ENCODE peak calls at places on chromosomes 7 and 10, in four cellular contexts. D is body of pancreas, L is hepatocyte, I is GM23248. H is an unnamed sample. For H3K4me1 and H3K27me3, the result is how much of the 10 kb centered on the place peaks cover.

GRCh38 chr10:112858990-112859520 is 91.0 kb upstream of the TCF7L2 start:
- DNase-seq in D (no peak), L (no peak), I (no peak), H (no peak)

GRCh38 chr10:85105614-85106013 is 777.2 kb downstream of the CCSER2 start:
- DNase-seq in D (peak), L (peak), I (no peak), H (no peak)

GRCh38 chr7:64907641-64908326 is 4.7 kb downstream of the ZNF273 start:
- DNase-seq in D (no peak), L (no peak), I (peak), H (no peak)

GRCh38 chr7:20596653-20597052 is 18.8 kb upstream of the ABCB5 start:
- DNase-seq in D (no peak), L (no peak), I (peak), H (no peak)

GRCh38 chr7:98341106-98341505 is 59.6 kb downstream of the BRI3 start:
- DNase-seq in D (no peak), L (no peak), I (peak), H (no peak)

GRCh38 chr7:91083855-91084644 is 180.2 kb upstream of the FZD1 start:
- DNase-seq in D (peak), L (peak), I (peak), H (no peak)

GRCh38 chr7:132080967-132081668 is 495.2 kb downstream of the PLXNA4 start:
- DNase-seq in D (peak), L (peak), I (peak), H (peak)

GRCh38 chr10:70509376-70509775 is 30.8 kb downstream of the PALD1 start:
- DNase-seq in D (no peak), L (no peak), I (no peak), H (no peak)

GRCh38 chr7:148095066-148095465 is 495.5 kb upstream of the C7orf33 start:
- DNase-seq in D (peak), L (no peak), I (no peak), H (no peak)

DNA sequence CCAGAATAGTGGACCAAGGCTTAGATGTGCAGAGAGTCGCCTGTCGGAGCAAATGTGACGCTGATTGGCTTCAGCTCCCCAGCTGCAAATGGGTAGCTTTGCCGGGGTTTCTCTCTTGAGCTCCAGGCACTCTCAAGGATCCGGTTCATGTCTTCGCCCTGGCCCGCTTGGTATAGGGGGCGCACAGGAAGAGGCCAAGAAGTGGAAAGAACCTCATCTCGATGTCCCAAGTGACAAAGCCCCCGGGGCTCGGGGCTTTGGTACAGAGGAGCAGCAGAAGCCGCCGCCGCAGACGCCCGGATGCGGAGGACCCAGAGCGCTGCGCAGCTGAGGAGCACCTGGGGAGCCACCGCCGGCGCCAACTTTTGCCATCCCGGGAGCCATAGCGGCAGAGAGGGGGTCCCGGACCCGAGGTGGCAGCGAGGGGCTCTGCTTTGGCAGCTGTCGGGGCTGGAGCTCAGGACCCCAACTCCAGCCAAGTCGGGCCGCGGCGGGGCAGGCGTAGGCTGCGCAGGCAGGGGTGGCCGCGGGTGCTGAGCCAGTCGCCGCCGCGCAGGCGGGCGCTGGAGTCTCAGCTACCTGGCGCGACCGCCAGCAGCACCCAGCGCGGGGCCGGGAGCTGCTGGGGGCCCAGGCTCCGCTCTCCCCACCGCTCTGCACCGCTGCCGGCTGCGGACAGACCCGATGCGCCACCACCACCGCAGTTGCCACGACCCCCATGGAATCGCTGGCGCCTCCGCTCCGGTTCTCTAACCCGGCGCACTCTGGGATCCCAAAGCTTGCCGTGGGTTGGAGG is 466.5 kb downstream of the XPNPEP1 start:
- DNase-seq in D (no peak), L (peak), I (peak), H (no peak)
- H3K4me3 ChIP-seq in D (no peak), L (peak), I (peak), H (no peak)

GRCh38 chr10:114537791-114538543 is 120.1 kb downstream of the ABLIM1 start:
- DNase-seq in D (no peak), L (no peak), I (no peak), H (no peak)

GRCh38 chr10:114539623-114540022 is 118.5 kb downstream of the ABLIM1 start:
- DNase-seq in D (no peak), L (no peak), I (no peak), H (no peak)

GRCh38 chr10:114540191-114540590 is 117.9 kb downstream of the ABLIM1 start:
- DNase-seq in D (no peak), L (no peak), I (no peak), H (no peak)

GRCh38 chr10:114541081-114541833 is 116.8 kb downstream of the ABLIM1 start:
- DNase-seq in D (peak), L (peak), I (peak), H (peak)

DNA sequence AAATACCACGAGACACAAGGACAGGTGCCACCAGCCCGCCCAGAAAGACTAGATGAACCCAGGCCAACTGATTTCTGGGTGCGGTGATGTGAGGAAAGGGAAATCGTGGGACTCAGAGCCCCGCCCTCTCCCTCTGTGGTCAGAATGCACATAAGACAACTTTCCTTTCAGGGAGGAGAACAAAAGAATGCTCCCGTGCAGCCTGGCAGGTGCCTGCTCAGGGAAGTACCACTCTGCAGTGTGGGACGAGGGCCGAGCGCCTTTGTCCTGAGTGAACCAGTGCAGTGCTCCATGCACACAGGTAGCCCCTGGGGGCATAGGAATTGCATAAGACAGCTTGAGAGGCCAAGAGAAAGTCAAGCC is 119.5 kb downstream of the ABLIM1 start:
- DNase-seq in D (no peak), L (no peak), I (no peak), H (peak)
- H3K4me1 ChIP-seq in D (under half), L (under half), I (under half), H (under half)

GRCh38 chr10:95569368-95569767 is 8.2 kb upstream of the SORBS1 start:
- DNase-seq in D (no peak), L (no peak), I (peak), H (no peak)
- H3K27me3 ChIP-seq in D (under half), L (under half), I (under half), H (under half)

DNA sequence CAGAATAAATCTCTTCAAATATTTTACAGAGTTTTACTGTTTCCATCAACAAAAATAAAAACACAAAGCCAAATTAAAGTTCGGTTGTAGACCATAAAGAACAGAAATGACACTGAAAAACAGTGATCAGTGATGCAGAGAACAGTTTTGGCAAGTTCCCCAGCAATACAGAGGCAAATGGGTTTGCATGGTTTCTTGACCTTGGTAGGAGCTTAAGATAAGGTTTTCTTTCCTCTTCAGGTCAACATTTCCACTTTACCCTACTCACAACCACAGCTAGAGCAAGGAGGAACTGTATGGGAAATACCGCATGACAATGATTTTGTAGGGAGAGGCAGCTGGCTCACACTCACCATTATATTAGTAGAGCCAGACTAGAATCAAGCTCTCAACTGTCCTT is 199.5 kb downstream of the SH2D4B start:
- DNase-seq in D (no peak), L (no peak), I (no peak), H (no peak)
- H3K4me3 ChIP-seq in D (no peak), L (no peak), I (no peak), H (no peak)

DNA sequence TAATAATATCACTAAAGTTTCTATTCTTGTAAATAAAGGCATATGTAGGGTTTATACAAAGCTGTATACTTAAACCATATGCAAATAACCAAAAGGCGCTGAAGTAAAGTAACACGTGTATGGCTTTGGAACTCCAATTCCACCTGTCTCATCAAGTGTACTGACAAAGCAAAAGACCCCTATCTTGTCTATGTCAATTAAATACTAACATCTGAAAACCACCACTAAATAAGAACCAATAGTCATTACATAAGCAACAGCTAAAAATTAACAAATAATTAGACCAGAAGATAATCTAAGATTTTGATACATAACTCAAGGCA is 93.9 kb downstream of the KMT2C start:
- DNase-seq in D (no peak), L (no peak), I (no peak), H (no peak)
- H3K4me1 ChIP-seq in D (under half), L (under half), I (under half), H (under half)

DNA sequence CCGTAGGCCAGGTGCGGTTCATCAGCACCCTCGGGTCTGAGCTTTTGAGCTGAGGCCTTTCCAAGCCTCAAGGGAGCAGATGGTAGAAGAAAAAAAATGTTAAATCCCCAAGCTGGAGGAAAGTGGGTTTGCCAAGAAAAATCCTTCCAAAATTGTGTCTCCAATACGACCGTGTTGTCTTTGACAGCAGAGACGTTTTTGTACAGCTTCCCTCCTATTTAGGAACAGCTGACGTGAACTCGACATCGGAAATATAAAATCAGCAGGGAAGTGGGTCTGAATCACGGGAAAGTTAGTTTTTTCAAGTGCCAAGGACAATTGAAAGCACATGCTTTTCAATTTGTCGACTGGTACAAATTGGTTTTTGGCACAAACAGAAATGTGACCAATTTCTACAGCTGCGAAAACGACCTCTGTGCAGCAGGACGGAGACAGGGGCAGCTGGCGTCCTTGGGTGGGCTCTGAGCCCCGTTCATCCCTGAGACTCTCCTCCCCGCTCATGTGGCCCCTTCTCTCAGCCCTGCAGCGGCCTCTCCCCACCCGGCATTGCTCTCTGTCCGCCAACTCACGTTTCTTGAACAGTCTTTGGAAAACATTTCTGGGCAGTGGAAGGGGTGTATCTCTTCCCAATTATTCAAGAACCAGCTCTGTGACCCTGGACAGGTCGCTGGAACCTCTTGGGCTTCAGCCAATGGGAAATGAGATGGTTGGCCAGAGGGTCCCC is 89.8 kb downstream of the PAXIP1 start:
- DNase-seq in D (no peak), L (no peak), I (peak), H (no peak)
- H3K27me3 ChIP-seq in D (under half), L (under half), I (under half), H (under half)

GRCh38 chr10:116663342-116663741 is 42.6 kb downstream of the PNLIPRP2 start:
- DNase-seq in D (no peak), L (no peak), I (no peak), H (no peak)

GRCh38 chr10:116667484-116667883 is 46.7 kb downstream of the PNLIPRP2 start:
- DNase-seq in D (no peak), L (no peak), I (no peak), H (no peak)

GRCh38 chr10:116668018-116668417 is 47.3 kb downstream of the PNLIPRP2 start:
- DNase-seq in D (no peak), L (no peak), I (no peak), H (no peak)

GRCh38 chr10:116664631-116665030 is 43.9 kb downstream of the PNLIPRP2 start:
- DNase-seq in D (peak), L (no peak), I (no peak), H (no peak)

DNA sequence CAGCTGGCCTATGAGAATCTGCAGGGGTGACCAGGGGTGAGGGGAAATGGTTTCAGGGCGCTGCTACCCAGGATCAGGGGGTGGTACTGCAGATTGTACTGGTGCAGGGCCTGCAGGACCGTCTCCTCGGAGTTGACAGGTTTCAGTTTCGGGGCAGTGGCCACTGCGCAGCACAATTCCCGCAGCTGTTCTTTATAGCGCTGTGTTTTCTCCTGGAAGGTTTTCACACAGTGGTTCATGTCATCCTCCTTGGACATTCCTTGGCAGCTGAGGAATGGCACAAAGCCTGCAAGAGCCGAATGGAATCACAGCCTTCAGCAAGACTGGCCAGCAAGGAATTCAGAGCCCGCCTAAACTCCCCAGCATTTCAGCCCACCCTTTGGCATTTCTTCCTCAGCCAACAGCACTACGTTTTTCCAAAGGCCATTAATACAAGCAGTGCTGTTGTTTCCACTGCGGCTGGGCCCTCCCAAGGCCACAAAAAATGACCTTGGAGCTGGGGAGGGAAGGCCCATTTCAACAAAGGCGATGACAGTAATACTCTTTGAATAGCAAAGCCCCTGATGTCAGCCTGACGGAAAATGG is 44.9 kb downstream of the PNLIPRP2 start:
- DNase-seq in D (peak), L (no peak), I (peak), H (no peak)
- H3K4me3 ChIP-seq in D (no peak), L (no peak), I (peak), H (no peak)

DNA sequence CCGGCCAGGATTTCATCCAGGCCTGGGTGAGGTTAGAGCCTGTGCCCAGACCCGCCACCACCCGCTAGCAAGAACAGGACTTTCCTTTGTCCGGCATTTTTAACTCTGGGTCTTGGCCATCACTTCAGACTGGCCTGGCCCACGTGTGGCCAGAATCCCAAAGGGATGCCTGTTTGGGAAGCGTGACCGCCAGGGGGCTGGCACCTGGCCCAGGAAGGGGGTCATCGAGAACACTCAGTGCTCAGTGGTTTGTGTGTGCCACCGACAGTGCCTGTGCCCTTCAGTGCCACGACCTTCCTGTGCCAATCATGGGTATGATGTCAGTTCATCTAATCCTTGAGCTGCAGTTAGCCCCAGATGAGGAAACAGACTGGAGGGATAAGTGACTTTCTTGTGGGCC is 85.0 kb downstream of the ZMIZ1 start:
- DNase-seq in D (peak), L (no peak), I (no peak), H (no peak)
- H3K4me1 ChIP-seq in D (half or more), L (half or more), I (half or more), H (under half)

GRCh38 chr7:30683306-30683705 is 1.1 kb upstream of the CRHR2 start:
- DNase-seq in D (no peak), L (no peak), I (no peak), H (no peak)

GRCh38 chr7:30684351-30684750 is 2.1 kb upstream of the CRHR2 start:
- DNase-seq in D (no peak), L (no peak), I (no peak), H (no peak)

GRCh38 chr7:30682131-30683083 is at the start of gene CRHR2:
- DNase-seq in D (peak), L (peak), I (peak), H (no peak)

GRCh38 chr7:30681262-30682130 is 760 bp downstream of the CRHR2 start:
- DNase-seq in D (no peak), L (no peak), I (peak), H (no peak)

DNA sequence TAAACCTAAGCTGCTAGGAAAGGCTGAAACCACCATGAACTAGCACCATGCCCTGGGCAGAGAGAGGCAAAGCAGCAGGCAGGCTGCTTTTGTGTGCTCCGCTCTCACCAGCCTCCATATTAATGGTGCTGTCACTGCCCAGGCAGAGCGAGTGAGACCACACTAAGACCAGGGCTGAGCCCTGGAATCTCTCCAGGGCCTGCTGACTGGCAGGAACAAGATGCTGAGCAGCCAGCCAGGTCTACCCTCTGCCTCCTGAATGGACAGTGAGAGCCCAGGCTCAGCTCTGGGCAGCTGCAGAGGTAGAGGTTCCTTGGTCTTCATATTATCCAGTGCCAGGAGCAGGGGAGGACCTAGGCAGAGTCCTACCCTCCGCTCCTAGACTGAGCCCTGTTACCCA is 1.6 kb upstream of the CRHR2 start:
- DNase-seq in D (no peak), L (no peak), I (no peak), H (no peak)
- H3K27me3 ChIP-seq in D (under half), L (half or more), I (half or more), H (under half)

GRCh38 chr7:30135551-30136271 is 925 bp downstream of the MTURN start:
- DNase-seq in D (peak), L (peak), I (peak), H (peak)

GRCh38 chr7:30135271-30135550 is 425 bp downstream of the MTURN start:
- DNase-seq in D (no peak), L (no peak), I (no peak), H (no peak)

GRCh38 chr7:30136339-30136738 is 1.6 kb downstream of the MTURN start:
- DNase-seq in D (no peak), L (no peak), I (no peak), H (no peak)

GRCh38 chr7:30134523-30135270 is at the start of gene MTURN:
- DNase-seq in D (peak), L (peak), I (peak), H (peak)

DNA sequence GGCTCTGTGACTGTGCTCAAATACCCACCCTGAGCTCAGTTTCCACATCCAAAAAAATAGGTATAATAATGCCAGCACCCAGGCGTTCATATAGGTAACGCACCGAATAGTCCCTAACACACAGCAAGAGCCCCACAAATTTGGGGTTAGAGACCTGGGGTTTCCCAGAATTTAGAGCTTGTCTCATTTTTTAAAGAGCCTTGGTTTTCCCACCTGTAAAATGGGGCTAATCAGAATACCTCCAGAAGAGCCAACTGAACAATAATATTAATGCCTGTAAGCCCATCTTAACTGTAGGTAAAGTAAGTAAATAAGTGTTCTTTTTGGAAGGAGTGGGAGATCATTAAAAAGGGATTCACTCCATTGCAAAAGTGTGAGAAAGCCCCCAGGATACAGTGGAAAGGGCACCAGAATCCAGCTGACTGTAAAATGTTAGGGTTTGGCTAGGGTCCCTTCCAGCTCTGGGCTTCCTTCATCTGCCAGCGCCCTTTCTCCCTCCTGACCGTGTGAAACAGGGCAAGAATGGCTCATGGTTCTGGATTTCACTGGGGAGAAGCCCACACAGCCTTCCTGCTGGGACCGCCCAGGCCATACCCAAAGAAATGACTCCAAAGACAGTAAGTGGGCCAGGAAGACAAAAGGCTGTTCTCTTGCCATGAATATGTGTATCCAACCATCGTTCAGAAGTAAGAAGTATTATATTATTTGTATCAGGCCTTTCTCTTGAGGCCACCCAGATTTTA is 2.1 kb downstream of the MTURN start:
- DNase-seq in D (no peak), L (no peak), I (peak), H (no peak)
- H3K4me3 ChIP-seq in D (no peak), L (no peak), I (peak), H (no peak)

H was measured in small intestine.